ENCODE peak calls at places on chromosomes 6 and 20, in nine cellular contexts. D is stomach; O is H9; Q is Karpas-422; W is right cardiac atrium; E is tibial nerve; V is CD8-positive, alpha-beta memory T cell; A is heart right ventricle; B is uterus. R is an unnamed sample.

GRCh38 chr6:131101911-131102680 is 33.2 kb upstream of the AKAP7 start:
- DNase-seq in D (no peak), O (no peak), Q (no peak), W (no peak), E (no peak), V (no peak), A (no peak), B (no peak), R (no peak)

GRCh38 chr6:21053612-21054011 is 519.4 kb downstream of the CDKAL1 start:
- DNase-seq in D (no peak), O (no peak), Q (no peak), W (no peak), E (no peak), V (no peak), A (no peak), B (no peak), R (no peak)

GRCh38 chr20:38271609-38272120 is 11.1 kb upstream of the KIAA1755 start:
- DNase-seq in D (no peak), O (no peak), Q (no peak), W (no peak), E (no peak), V (no peak), A (no peak), B (no peak), R (no peak)

GRCh38 chr6:123925360-123925759 is 121.7 kb downstream of the NKAIN2 start:
- DNase-seq in D (no peak), O (no peak), Q (no peak), W (no peak), E (no peak), V (no peak), A (no peak), B (no peak), R (no peak)

GRCh38 chr6:113739066-113739655 is 118.0 kb upstream of the MARCKS start:
- DNase-seq in D (no peak), O (no peak), Q (no peak), W (no peak), E (no peak), V (no peak), A (no peak), B (no peak), R (no peak)

GRCh38 chr6:135498178-135498841 is 770 bp upstream of the AHI1 start:
- DNase-seq in D (peak), O (peak), Q (peak), W (peak), E (peak), V (peak), A (peak), B (peak), R (peak)

GRCh38 chr6:44056392-44057237 is 70.6 kb downstream of the MRPL14 start:
- DNase-seq in D (no peak), O (no peak), Q (no peak), W (peak), E (no peak), V (no peak), A (peak), B (peak), R (no peak)

GRCh38 chr6:3233321-3233720 is 5.9 kb upstream of the TUBB2B start:
- DNase-seq in D (no peak), O (no peak), Q (no peak), W (no peak), E (no peak), V (no peak), A (no peak), B (no peak), R (no peak)

GRCh38 chr20:61057313-61058171 is 194.5 kb upstream of the CDH4 start:
- DNase-seq in D (peak), O (no peak), Q (no peak), W (no peak), E (no peak), V (no peak), A (no peak), B (no peak), R (no peak)

GRCh38 chr6:17334265-17334664 is 53.1 kb downstream of the RBM24 start:
- DNase-seq in D (no peak), O (no peak), Q (no peak), W (no peak), E (no peak), V (no peak), A (no peak), B (no peak), R (no peak)

GRCh38 chr6:108650781-108651180 is 90.1 kb downstream of the FOXO3 start:
- DNase-seq in D (no peak), O (no peak), Q (peak), W (no peak), E (no peak), V (no peak), A (no peak), B (no peak), R (no peak)

GRCh38 chr6:42260972-42261371 is 43.3 kb upstream of the MRPS10 start:
- DNase-seq in D (no peak), O (peak), Q (peak), W (peak), E (no peak), V (peak), A (peak), B (peak), R (no peak)

GRCh38 chr20:38798266-38798665 is 7.2 kb upstream of the PPP1R16B start:
- DNase-seq in D (no peak), O (no peak), Q (no peak), W (no peak), E (no peak), V (no peak), A (no peak), B (no peak), R (no peak)

GRCh38 chr20:63236116-63236837 is 572 bp downstream of the BIRC7 start:
- DNase-seq in D (no peak), O (no peak), Q (no peak), W (no peak), E (no peak), V (no peak), A (no peak), B (no peak), R (no peak)

GRCh38 chr20:34295284-34295683 is 7.9 kb downstream of the AHCY start:
- DNase-seq in D (no peak), O (no peak), Q (no peak), W (no peak), E (no peak), V (no peak), A (no peak), B (no peak), R (no peak)
- H3K27ac ChIP-seq in D (no peak), O (no peak), Q (no peak), W (no peak), E (no peak), V (no peak), A (no peak), B (no peak), R (no peak)

GRCh38 chr6:137861550-137862337 is 5.3 kb upstream of the TNFAIP3 start:
- DNase-seq in D (no peak), O (no peak), Q (no peak), W (no peak), E (no peak), V (no peak), A (no peak), B (no peak), R (no peak)
- H3K27ac ChIP-seq in D (no peak), O (no peak), Q (no peak), W (no peak), E (no peak), V (peak), A (no peak), B (peak), R (no peak)

GRCh38 chr6:10205120-10205519 is 209.8 kb downstream of the TFAP2A start:
- DNase-seq in D (no peak), O (no peak), Q (no peak), W (no peak), E (no peak), V (no peak), A (no peak), B (no peak), R (no peak)
- H3K27ac ChIP-seq in D (no peak), O (no peak), Q (no peak), W (no peak), E (no peak), V (no peak), A (no peak), B (no peak), R (no peak)

GRCh38 chr6:26312501-26313390 is 52.3 kb upstream of the BTN3A2 start:
- DNase-seq in D (peak), O (peak), Q (peak), W (peak), E (peak), V (peak), A (peak), B (peak), R (peak)
- H3K27ac ChIP-seq in D (peak), O (no peak), Q (no peak), W (peak), E (peak), V (peak), A (peak), B (peak), R (peak)

R was measured in caudate nucleus.